ENCODE peak calls at places on chromosomes 12 and 14, in six cellular contexts. X, F, A, P, T and E are unnamed samples.

GRCh38 chr14:63342381-63342780 is 23.6 kb upstream of the GPHB5 start:
- DNase-seq in X (no peak), F (peak), A (peak), P (no peak), T (no peak), E (peak)

GRCh38 chr12:78725951-78726550 is 138.5 kb upstream of the SYT1 start:
- DNase-seq in X (no peak), F (no peak), A (no peak), P (no peak), T (no peak), E (no peak)

GRCh38 chr12:16828891-16829290 is 222.9 kb upstream of the LMO3 start:
- DNase-seq in X (no peak), F (no peak), A (no peak), P (no peak), T (no peak), E (no peak)

GRCh38 chr12:4445156-4446020 is at the start of gene FGF6:
- DNase-seq in X (no peak), F (no peak), A (no peak), P (no peak), T (no peak), E (no peak)

GRCh38 chr12:116053479-116054195 is 223.9 kb downstream of the MED13L start:
- DNase-seq in X (no peak), F (peak), A (peak), P (peak), T (peak), E (peak)

GRCh38 chr12:107064243-107064642 is 29.1 kb downstream of the CRY1 start:
- DNase-seq in X (no peak), F (no peak), A (no peak), P (no peak), T (no peak), E (no peak)

GRCh38 chr14:55351111-55351510 is 60.5 kb downstream of the ATG14 start:
- DNase-seq in X (no peak), F (no peak), A (no peak), P (no peak), T (no peak), E (no peak)

GRCh38 chr12:27964123-27964522 is 8.4 kb downstream of the PTHLH start:
- DNase-seq in X (no peak), F (no peak), A (no peak), P (no peak), T (no peak), E (no peak)

GRCh38 chr14:63295991-63296630 is 22.6 kb downstream of the GPHB5 start:
- DNase-seq in X (no peak), F (peak), A (peak), P (no peak), T (no peak), E (peak)

GRCh38 chr12:53196486-53196885 is 10.6 kb downstream of the ITGB7 start:
- DNase-seq in X (no peak), F (no peak), A (no peak), P (no peak), T (no peak), E (no peak)
- H3K4me3 ChIP-seq in X (no peak), F (no peak), A (no peak), P (no peak), T (no peak), E (no peak)

GRCh38 chr12:64323006-64323405 is 67.6 kb downstream of the C12orf56 start:
- DNase-seq in X (no peak), F (no peak), A (no peak), P (no peak), T (no peak), E (no peak)
- H3K4me3 ChIP-seq in X (no peak), F (no peak), A (no peak), P (no peak), T (no peak), E (no peak)

DNA sequence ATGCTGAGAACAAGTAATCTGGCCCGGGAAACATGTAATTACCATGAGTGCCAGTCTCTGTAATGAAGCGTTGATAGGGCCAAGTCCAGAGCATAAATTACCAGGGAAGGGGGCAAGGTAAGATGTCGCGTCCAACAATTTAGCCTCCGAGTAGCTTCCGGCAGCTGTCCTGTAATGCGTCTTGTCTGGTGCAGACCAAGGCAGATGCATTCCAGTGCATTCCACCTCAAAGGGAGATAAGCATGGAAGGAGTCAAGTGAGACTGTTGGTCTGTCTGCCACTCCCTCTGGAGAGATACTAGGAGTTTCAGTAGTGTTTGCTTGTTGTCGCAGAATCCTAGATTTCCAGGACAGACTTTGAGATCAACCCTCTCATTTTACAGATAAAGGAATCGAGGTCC is 218.3 kb downstream of the AACS start:
- DNase-seq in X (no peak), F (no peak), A (no peak), P (no peak), T (no peak), E (no peak)
- H3K4me3 ChIP-seq in X (no peak), F (no peak), A (no peak), P (no peak), T (no peak), E (no peak)

GRCh38 chr12:46779879-46780278 is 45.9 kb downstream of the SLC38A4 start:
- DNase-seq in X (no peak), F (no peak), A (no peak), P (no peak), T (no peak), E (no peak)

GRCh38 chr12:46778415-46778814 is 47.4 kb downstream of the SLC38A4 start:
- DNase-seq in X (no peak), F (no peak), A (no peak), P (no peak), T (no peak), E (no peak)

GRCh38 chr12:46774011-46774633 is 51.7 kb downstream of the SLC38A4 start:
- DNase-seq in X (no peak), F (peak), A (no peak), P (no peak), T (no peak), E (no peak)

GRCh38 chr12:46775796-46776195 is 50.0 kb downstream of the SLC38A4 start:
- DNase-seq in X (no peak), F (no peak), A (no peak), P (no peak), T (no peak), E (no peak)

DNA sequence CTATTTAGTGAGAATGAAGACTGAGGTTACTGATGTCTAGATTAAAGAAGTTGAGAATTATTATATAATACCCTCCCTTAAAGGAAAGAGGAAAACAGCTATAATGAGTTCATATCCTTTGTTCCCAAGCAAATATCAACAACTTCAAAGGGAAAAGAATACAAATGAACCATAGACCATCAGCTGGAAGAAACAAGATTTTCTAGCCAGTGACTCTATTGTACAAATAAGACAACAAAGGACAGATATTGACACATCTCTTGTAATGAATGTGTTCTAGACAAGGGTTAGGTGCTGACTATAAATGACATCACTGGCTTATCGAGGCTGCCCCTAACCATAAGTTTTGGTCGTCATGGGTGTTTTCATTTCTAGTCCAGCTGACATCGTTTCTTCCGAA is 48.2 kb downstream of the SLC38A4 start:
- DNase-seq in X (no peak), F (no peak), A (no peak), P (no peak), T (no peak), E (no peak)
- H3K4me3 ChIP-seq in X (no peak), F (no peak), A (no peak), P (no peak), T (no peak), E (no peak)